ENCODE peak calls at places on chromosomes 12 and 14, in seven cellular contexts. R is IMR-90, E is K562, S is SK-N-SH, A is H1, C is GM12878, B is HepG2. I is an unnamed sample.

GRCh38 chr12:94277426-94278000 is 129.1 kb downstream of the PLXNC1 start:
- DNase-seq in E (no peak), C (no peak), B (peak; percentile 46), R (peak; percentile 26), S (no peak), A (no peak), I (no peak)

GRCh38 chr14:69049675-69050074 is 70.6 kb upstream of the ACTN1 start:
- DNase-seq in S (no peak), B (peak; percentile 29), A (no peak), R (peak; percentile 93), C (no peak), E (no peak), I (no peak)

GRCh38 chr14:67746927-67747326 is 45.2 kb downstream of the RDH12 start:
- DNase-seq in A (no peak), S (no peak), E (no peak), B (no peak), R (no peak), C (peak; percentile 17), I (no peak)

GRCh38 chr12:106170285-106170684 is 31.5 kb upstream of the NUAK1 start:
- DNase-seq in E (no peak), A (no peak), C (no peak), R (peak; percentile 55), B (no peak), S (no peak), I (peak; percentile 21)

GRCh38 chr12:124583854-124584253 is 16.4 kb upstream of the NCOR2 start:
- DNase-seq in E (peak; percentile 81), A (no peak), C (no peak), B (peak; percentile 25), R (no peak), S (peak; percentile 54), I (no peak)

GRCh38 chr14:99566009-99566389 is 38.0 kb downstream of the CCDC85C start:
- DNase-seq in B (no peak), S (no peak), E (no peak), C (no peak), R (no peak), A (no peak), I (no peak)

GRCh38 chr14:103828315-103828967 is 18.9 kb downstream of the PPP1R13B start:
- DNase-seq in C (no peak), S (no peak), B (no peak), E (no peak), R (peak; percentile 23), A (no peak), I (no peak)

GRCh38 chr14:55846852-55847471 is 267.0 kb downstream of the KTN1 start:
- DNase-seq in A (no peak), E (no peak), R (peak; percentile 50), S (no peak), B (no peak), C (no peak), I (no peak)

GRCh38 chr14:36946872-36947271 is 225.5 kb downstream of the SLC25A21 start:
- DNase-seq in B (no peak), A (no peak), E (no peak), R (no peak), S (no peak), C (no peak), I (no peak)

GRCh38 chr14:51869426-51870113 is 9.2 kb downstream of the GNG2 start:
- DNase-seq in B (no peak), R (no peak), C (no peak), E (no peak), A (no peak), S (no peak), I (no peak)

GRCh38 chr12:92759634-92760268 is 57.0 kb downstream of the PLEKHG7 start:
- DNase-seq in E (peak; percentile 19), R (peak; percentile 97), S (no peak), C (no peak), B (no peak), A (no peak), I (peak; percentile 84)

GRCh38 chr14:75333523-75334190 is 55.0 kb downstream of the FOS start:
- DNase-seq in R (no peak), E (no peak), A (no peak), S (no peak), B (no peak), C (no peak), I (no peak)

GRCh38 chr14:33733310-33733709 is 217.6 kb downstream of the EGLN3 start:
- DNase-seq in R (no peak), E (no peak), B (no peak), C (no peak), S (no peak), A (no peak), I (no peak)

GRCh38 chr14:37599527-37600368 is 4.3 kb downstream of the TTC6 start:
- DNase-seq in E (no peak), B (no peak), C (no peak), A (no peak), R (no peak), S (no peak), I (no peak)

GRCh38 chr14:104442611-104443390 is 136.8 kb upstream of the C14orf180 start:
- DNase-seq in C (no peak), B (no peak), S (peak; percentile 37), E (no peak), R (no peak), A (no peak), I (no peak)

GRCh38 chr14:77407158-77407557 is 16.2 kb downstream of the NOXRED1 start:
- DNase-seq in E (peak; percentile 22), B (no peak), R (no peak), S (no peak), C (no peak), A (no peak), I (no peak)

GRCh38 chr14:100755649-100756048 is 29.0 kb downstream of the DLK1 start:
- DNase-seq in S (no peak), C (no peak), A (no peak), E (peak; percentile 39), B (no peak), R (peak; percentile 36), I (no peak)

GRCh38 chr12:82740-83139 is 16.2 kb downstream of the IQSEC3 start:
- DNase-seq in R (no peak), S (no peak), B (no peak), C (no peak), E (no peak), A (no peak), I (no peak)

GRCh38 chr12:101229841-101230241 is 19.8 kb upstream of the SLC5A8 start:
- DNase-seq in R (no peak), C (no peak), A (no peak), B (no peak), S (no peak), E (no peak), I (no peak)

GRCh38 chr12:81800298-81801148 is 41.4 kb upstream of the PPFIA2 start:
- DNase-seq in B (no peak), C (no peak), R (no peak), A (no peak), E (no peak), S (no peak), I (no peak)

GRCh38 chr14:36105401-36105800 is 71.1 kb downstream of the PTCSC3 start:
- DNase-seq in E (no peak), R (no peak), B (peak; percentile 21), S (no peak), C (no peak), A (no peak), I (no peak)

GRCh38 chr14:51014086-51014485 is 69.8 kb upstream of the PYGL start:
- DNase-seq in C (no peak), E (no peak), A (no peak), B (no peak), S (no peak), R (peak; percentile 67), I (no peak)

GRCh38 chr14:61589691-61590521 is 105.4 kb upstream of the HIF1A start:
- DNase-seq in E (no peak), R (no peak), B (no peak), C (no peak), A (no peak), S (no peak), I (no peak)

GRCh38 chr12:46357438-46358324 is 14.9 kb downstream of the SLC38A2 start:
- DNase-seq in S (no peak), A (no peak), R (peak; percentile 93), B (peak; percentile 75), C (no peak), E (no peak), I (no peak)

GRCh38 chr12:14393736-14394135 is 28.3 kb downstream of the ATF7IP start:
- DNase-seq in R (peak; percentile 39), A (no peak), C (no peak), E (no peak), S (no peak), B (no peak), I (no peak)

DNA sequence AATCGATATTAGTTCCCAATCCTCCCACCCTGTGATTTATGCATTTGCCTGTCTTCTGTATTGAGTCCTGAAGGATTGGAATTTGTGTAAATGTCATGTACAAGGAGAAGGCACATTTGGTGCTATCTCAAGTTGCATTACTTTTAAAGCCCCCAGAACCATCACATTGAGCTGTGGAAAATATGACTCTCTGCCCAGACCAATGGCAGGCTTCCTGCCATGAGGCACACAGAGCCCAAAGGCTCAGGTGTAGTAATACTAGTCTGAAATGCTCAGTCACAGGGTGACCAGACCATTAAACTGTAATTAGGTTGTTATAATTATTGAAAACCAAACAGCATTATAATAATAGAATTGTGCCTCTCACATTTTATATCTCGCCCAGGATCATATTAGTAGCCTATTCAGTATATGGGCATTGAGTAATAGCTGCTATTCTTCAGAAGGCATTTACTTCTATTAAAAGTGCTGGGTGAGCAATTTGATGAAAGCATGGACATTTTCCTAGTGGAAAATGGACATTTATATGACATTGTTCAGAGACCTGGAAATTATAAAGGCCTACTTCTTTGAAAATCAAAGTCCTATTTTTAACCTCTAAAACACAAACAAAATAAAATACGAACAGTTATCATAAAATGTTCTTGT is 14.1 kb downstream of the EMP1 start:
- DNase-seq in C (no peak), A (no peak), B (no peak), S (no peak), E (no peak), R (no peak), I (no peak)
- H3K27ac ChIP-seq in C (no peak overlapping the region), A (no peak overlapping the region), B (no peak overlapping the region), S (peak overlapping the region; percentile 100), E (no peak overlapping the region), R (no peak overlapping the region), I (peak overlapping the region; percentile 33)

GRCh38 chr14:93859957-93860356 is 67.2 kb upstream of the FAM181A start:
- DNase-seq in A (no peak), S (peak; percentile 48), R (no peak), C (no peak), E (no peak), B (no peak), I (no peak)
- TF ChIP-seq USF2 in A (no peak), S (no peak), R (no peak), C (no peak), E (no peak), B (no peak), I (no peak)

GRCh38 chr14:101761032-101761880 is at the start of gene PPP2R5C:
- DNase-seq in E (peak; percentile 84), A (peak; percentile 41), B (peak; percentile 76), R (peak; percentile 82), C (no peak), S (peak; percentile 96), I (peak; percentile 95)
- H3K27ac ChIP-seq in E (peak within 1 kb of the TSS; percentile 99), A (peak within 1 kb of the TSS; percentile 58), B (peak within 1 kb of the TSS; percentile 97), R (peak within 1 kb of the TSS; percentile 65), C (peak within 1 kb of the TSS; percentile 37), S (peak within 1 kb of the TSS; percentile 94), I (peak within 1 kb of the TSS; percentile 77)

DNA sequence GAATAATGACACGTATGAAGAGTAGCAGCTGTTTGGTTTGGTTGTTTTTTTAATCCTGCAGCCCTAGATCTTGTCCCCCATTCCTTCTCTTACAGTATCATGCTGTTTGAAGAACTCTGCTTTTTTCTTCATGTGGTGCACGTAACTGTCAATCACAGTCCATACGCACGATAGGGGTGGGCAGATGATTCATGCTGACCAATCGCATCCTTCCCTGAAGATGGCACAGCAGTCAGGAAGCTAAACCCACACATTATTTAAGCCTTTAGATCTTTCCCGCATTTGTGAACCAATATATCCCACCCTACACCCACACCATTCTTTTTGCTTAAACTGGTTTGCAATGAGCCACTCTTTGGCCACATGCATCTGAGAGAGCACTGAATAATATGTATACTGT is 158.9 kb upstream of the PLEKHA5 start:
- DNase-seq in R (peak; percentile 1), S (no peak), E (peak; percentile 14), A (no peak), B (no peak), C (no peak), I (no peak)
- TF ChIP-seq USF2 in R (no peak), S (no peak), E (no peak), A (no peak), B (no peak), C (no peak), I (no peak)

I was measured in A549.